ENCODE peak calls at places on chromosome 6, in nine cellular contexts. P is heart left ventricle; C is left ventricle myocardium inferior; Q is foreskin melanocyte; S is left cardiac atrium; X is activated effector memory CD4-positive, alpha-beta T cell treated with Interleukin-2 at 50 U/mL for 16 hours; K is GF-D8; Z is activated naive CD8-positive, alpha-beta T cell treated with anti-CD3 and anti-CD28 coated beads, Interleukin-2, amount 50 U/mL, for 24 hours; H is HT-29. E is an unnamed sample.

GRCh38 chr6:142942805-142943227 is 2.2 kb downstream of the HIVEP2 start:
- DNase-seq in P (no peak), C (no peak), Q (no peak), S (no peak), X (no peak), K (peak; percentile 19), Z (no peak), H (peak; percentile 70), E (no peak)

GRCh38 chr6:21384211-21384610 is 209.3 kb upstream of the SOX4 start:
- DNase-seq in P (no peak), C (no peak), Q (no peak), S (no peak), X (no peak), K (peak; percentile 27), Z (no peak), H (peak; percentile 37), E (no peak)

GRCh38 chr6:142304241-142304640 is 2.4 kb downstream of the ADGRG6 start:
- DNase-seq in P (no peak), C (no peak), Q (peak; percentile 79), S (no peak), X (no peak), K (no peak), Z (no peak), H (no peak), E (no peak)

GRCh38 chr6:11534561-11534960 is 3.0 kb upstream of the TMEM170B start:
- DNase-seq in P (no peak), C (no peak), Q (no peak), S (no peak), X (no peak), K (no peak), Z (no peak), H (no peak), E (no peak)

GRCh38 chr6:151068761-151069312 is 170.9 kb upstream of the AKAP12 start:
- DNase-seq in P (no peak), C (no peak), Q (no peak), S (no peak), X (no peak), K (no peak), Z (no peak), H (no peak), E (no peak)

GRCh38 chr6:42013134-42013516 is 37.2 kb upstream of the TAF8 start:
- DNase-seq in P (no peak), C (no peak), Q (peak; percentile 57), S (no peak), X (no peak), K (no peak), Z (no peak), H (no peak), E (no peak)

GRCh38 chr6:130946076-130946475 is 117.0 kb downstream of the EPB41L2 start:
- DNase-seq in P (no peak), C (no peak), Q (no peak), S (no peak), X (no peak), K (no peak), Z (no peak), H (no peak), E (no peak)

GRCh38 chr6:143629104-143630080 is 48.4 kb upstream of the PHACTR2 start:
- DNase-seq in P (no peak), C (no peak), Q (no peak), S (no peak), X (no peak), K (no peak), Z (no peak), H (no peak), E (no peak)

GRCh38 chr6:98808522-98809210 is 25.7 kb upstream of the POU3F2 start:
- DNase-seq in P (no peak), C (no peak), Q (peak; percentile 87), S (no peak), X (no peak), K (no peak), Z (no peak), H (no peak), E (no peak)

GRCh38 chr6:144408151-144408550 is 123.0 kb downstream of the UTRN start:
- DNase-seq in P (peak; percentile 68), C (peak; percentile 61), Q (no peak), S (peak; percentile 63), X (no peak), K (no peak), Z (no peak), H (no peak), E (peak; percentile 70)

GRCh38 chr6:32255212-32256153 is 31.6 kb upstream of the NOTCH4 start:
- DNase-seq in P (peak; percentile 80), C (peak; percentile 60), Q (peak; percentile 77), S (peak; percentile 80), X (peak; percentile 26), K (peak; percentile 14), Z (peak; percentile 72), H (peak; percentile 81), E (peak; percentile 75)

GRCh38 chr6:25107218-25107617 is 171.5 kb upstream of the RIPOR2 start:
- DNase-seq in P (no peak), C (no peak), Q (no peak), S (no peak), X (no peak), K (no peak), Z (no peak), H (no peak), E (no peak)

GRCh38 chr6:157787080-157787479 is 36.0 kb upstream of the SNX9 start:
- DNase-seq in P (no peak), C (no peak), Q (no peak), S (no peak), X (no peak), K (no peak), Z (no peak), H (peak; percentile 73), E (peak; percentile 61)

GRCh38 chr6:107870379-107870778 is 46.3 kb upstream of the SCML4 start:
- DNase-seq in P (no peak), C (no peak), Q (no peak), S (no peak), X (no peak), K (no peak), Z (no peak), H (no peak), E (no peak)

GRCh38 chr6:37244430-37245310 is 12.9 kb upstream of the TBC1D22B start:
- DNase-seq in P (peak; percentile 71), C (peak; percentile 72), Q (no peak), S (peak; percentile 80), X (no peak), K (peak; percentile 22), Z (no peak), H (peak; percentile 63), E (peak; percentile 77)

GRCh38 chr6:148423601-148424270 is 81.1 kb downstream of the SASH1 start:
- DNase-seq in P (no peak), C (no peak), Q (no peak), S (no peak), X (no peak), K (no peak), Z (no peak), H (no peak), E (no peak)

GRCh38 chr6:45843848-45844521 is 171.7 kb downstream of the CLIC5 start:
- DNase-seq in P (no peak), C (no peak), Q (no peak), S (no peak), X (no peak), K (peak; percentile 70), Z (no peak), H (no peak), E (peak; percentile 45)

GRCh38 chr6:30357678-30358339 is 12.9 kb downstream of the RPP21 start:
- DNase-seq in P (no peak), C (no peak), Q (peak; percentile 48), S (peak; percentile 46), X (peak; percentile 25), K (peak; percentile 4), Z (peak; percentile 52), H (peak; percentile 62), E (no peak)

GRCh38 chr6:20847904-20848303 is 313.6 kb downstream of the CDKAL1 start:
- DNase-seq in P (no peak), C (no peak), Q (no peak), S (no peak), X (no peak), K (no peak), Z (no peak), H (no peak), E (no peak)

GRCh38 chr6:137102050-137102848 is 57.5 kb upstream of the IL20RA start:
- DNase-seq in P (no peak), C (no peak), Q (no peak), S (no peak), X (no peak), K (no peak), Z (no peak), H (no peak), E (no peak)

GRCh38 chr6:23349521-23350147 is 776.4 kb upstream of the NRSN1 start:
- DNase-seq in P (no peak), C (no peak), Q (peak; percentile 68), S (no peak), X (no peak), K (no peak), Z (no peak), H (peak; percentile 12), E (no peak)

GRCh38 chr6:152571089-152571488 is 66.1 kb downstream of the SYNE1 start:
- DNase-seq in P (no peak), C (no peak), Q (no peak), S (no peak), X (no peak), K (no peak), Z (no peak), H (no peak), E (no peak)

GRCh38 chr6:148617522-148617921 is 129.3 kb upstream of the UST start:
- DNase-seq in P (no peak), C (no peak), Q (no peak), S (no peak), X (no peak), K (no peak), Z (no peak), H (no peak), E (no peak)

GRCh38 chr6:47247227-47247797 is 62.4 kb downstream of the TNFRSF21 start:
- DNase-seq in P (no peak), C (no peak), Q (no peak), S (no peak), X (no peak), K (peak; percentile 31), Z (no peak), H (no peak), E (no peak)

GRCh38 chr6:142412241-142412640 is 110.4 kb downstream of the ADGRG6 start:
- DNase-seq in P (no peak), C (no peak), Q (no peak), S (no peak), X (no peak), K (no peak), Z (no peak), H (no peak), E (no peak)

GRCh38 chr6:31058128-31058894 is 48.0 kb downstream of the MUC22 start:
- DNase-seq in P (no peak), C (no peak), Q (peak; percentile 71), S (no peak), X (no peak), K (no peak), Z (no peak), H (peak; percentile 70), E (no peak)

GRCh38 chr6:35417979-35418661 is 34.0 kb upstream of the FANCE start:
- DNase-seq in P (peak; percentile 35), C (no peak), Q (no peak), S (no peak), X (no peak), K (peak; percentile 10), Z (no peak), H (no peak), E (no peak)

GRCh38 chr6:78629154-78629721 is 238.1 kb upstream of the IRAK1BP1 start:
- DNase-seq in P (no peak), C (no peak), Q (peak; percentile 8), S (peak; percentile 18), X (no peak), K (no peak), Z (no peak), H (no peak), E (no peak)

GRCh38 chr6:144922120-144922722 is 637.1 kb downstream of the UTRN start:
- DNase-seq in P (no peak), C (no peak), Q (no peak), S (peak; percentile 20), X (no peak), K (no peak), Z (no peak), H (no peak), E (peak; percentile 41)

GRCh38 chr6:135938588-135939215 is 87.2 kb downstream of the PDE7B start:
- DNase-seq in P (no peak), C (peak; percentile 22), Q (peak; percentile 34), S (peak; percentile 40), X (no peak), K (no peak), Z (no peak), H (peak; percentile 7), E (peak; percentile 50)

E was measured in Right ventricle myocardium superior.